ENCODE peak calls at places on chromosomes 5 and 9, in five cellular contexts. U is pancreas, E is heart right ventricle, H is uterus, I is heart left ventricle. V is an unnamed sample. For H3K9me3, the result is how much of the 10 kb centered on the place peaks cover.

GRCh38 chr9:92642041-92642451 is 27.9 kb downstream of the IPPK start:
- DNase-seq in U (no peak), E (no peak), H (peak), I (no peak), V (no peak)

GRCh38 chr5:173020154-173020581 is 36.0 kb upstream of the CREBRF start:
- DNase-seq in U (no peak), E (no peak), H (no peak), I (no peak), V (no peak)

GRCh38 chr5:20300110-20300509 is 312.1 kb upstream of the CDH18 start:
- DNase-seq in U (no peak), E (no peak), H (no peak), I (no peak), V (no peak)

GRCh38 chr9:76996700-76997099 is 22.8 kb upstream of the FOXB2 start:
- DNase-seq in U (no peak), E (peak), H (peak), I (peak), V (peak)

GRCh38 chr5:1413611-1414241 is 31.5 kb downstream of the SLC6A3 start:
- DNase-seq in U (no peak), E (no peak), H (no peak), I (no peak), V (peak)

GRCh38 chr9:30630459-30630858 is 1754.0 kb upstream of the ACO1 start:
- DNase-seq in U (no peak), E (no peak), H (no peak), I (no peak), V (no peak)

GRCh38 chr9:127417130-127418036 is 6.8 kb upstream of the ZNF79 start:
- DNase-seq in U (no peak), E (no peak), H (no peak), I (no peak), V (no peak)

GRCh38 chr5:72294473-72294872 is 25.6 kb downstream of the MRPS27 start:
- DNase-seq in U (no peak), E (no peak), H (no peak), I (no peak), V (no peak)

DNA sequence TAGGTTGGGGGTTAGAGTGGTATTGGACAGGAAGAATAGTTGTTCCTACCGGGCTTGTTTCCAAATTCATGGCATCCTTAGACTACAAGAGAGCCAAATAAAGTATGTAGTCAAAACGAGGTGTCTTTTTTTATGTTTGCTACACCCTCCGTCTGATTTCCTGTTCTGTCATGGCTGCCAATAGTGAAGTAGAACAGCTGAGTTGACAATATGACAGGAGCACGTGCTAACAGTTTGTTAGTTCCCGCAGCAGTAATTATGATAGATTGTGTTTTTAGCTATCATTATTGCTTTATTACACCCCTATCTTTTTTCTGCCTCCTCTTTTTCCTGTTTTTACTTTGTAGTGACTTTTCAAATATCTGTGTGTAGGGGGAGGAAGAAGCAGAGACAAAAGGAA is 1048.8 kb upstream of the NUDT12 start:
- DNase-seq in U (no peak), E (no peak), H (no peak), I (no peak), V (no peak)
- H3K9me3 ChIP-seq in U (under half), E (under half), H (under half), I (under half), V (under half)

GRCh38 chr5:176180781-176181180 is 57.4 kb upstream of the SIMC1 start:
- DNase-seq in U (no peak), E (no peak), H (no peak), I (no peak), V (no peak)

GRCh38 chr5:176181271-176181855 is 56.9 kb upstream of the SIMC1 start:
- DNase-seq in U (no peak), E (no peak), H (no peak), I (no peak), V (no peak)

GRCh38 chr5:176176231-176176630 is 62.0 kb upstream of the SIMC1 start:
- DNase-seq in U (no peak), E (no peak), H (no peak), I (no peak), V (no peak)

GRCh38 chr5:176180339-176180738 is 57.9 kb upstream of the SIMC1 start:
- DNase-seq in U (no peak), E (no peak), H (no peak), I (no peak), V (no peak)

DNA sequence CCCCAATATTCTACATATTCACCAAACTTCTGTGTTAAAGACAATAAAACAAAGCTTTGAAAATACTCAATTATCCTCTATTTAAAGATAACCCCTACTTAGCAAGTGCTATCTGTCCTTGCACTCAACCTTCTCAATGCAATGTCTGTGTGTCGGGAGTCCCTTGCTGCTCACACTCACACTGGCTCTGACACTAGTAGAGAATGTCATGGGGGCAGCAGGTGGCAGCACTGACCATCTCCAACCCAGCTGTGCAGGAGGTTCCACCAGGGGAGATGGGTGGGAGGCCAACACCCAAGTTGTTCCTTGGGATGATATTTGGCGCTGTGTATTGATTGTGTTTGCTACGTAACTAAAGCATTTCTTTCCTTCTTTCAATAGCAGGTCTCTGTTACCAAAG is 59.4 kb upstream of the SIMC1 start:
- DNase-seq in U (no peak), E (no peak), H (no peak), I (no peak), V (no peak)
- TF ChIP-seq CTCF in U (no peak), E (no peak), H (no peak), I (no peak), V (no peak)

GRCh38 chr9:85064811-85065371 is 395.4 kb downstream of the NTRK2 start:
- DNase-seq in U (no peak), E (no peak), H (no peak), I (no peak), V (no peak)
- H3K9me3 ChIP-seq in U (under half), E (under half), H (under half), I (under half), V (under half)

GRCh38 chr5:108670591-108671335 is 76.9 kb upstream of the FER start:
- DNase-seq in U (no peak), E (no peak), H (no peak), I (peak), V (no peak)
- TF ChIP-seq CTCF in U (no peak), E (no peak), H (no peak), I (no peak), V (no peak)

V was measured in left ventricle myocardium inferior.